ENCODE peak calls at places on chromosomes 3 and 15, in four cellular contexts. X, Q, Y and U are unnamed samples.

GRCh38 chr3:98972155-98972554 is 70.7 kb upstream of the DCBLD2 start:
- DNase-seq in Y (no peak), Q (no peak), X (no peak), U (no peak)

GRCh38 chr3:174440741-174441587 is 418.2 kb upstream of the NAALADL2 start:
- DNase-seq in Y (peak), Q (peak), X (peak), U (peak)

GRCh38 chr3:69104585-69104984 is 17.8 kb downstream of the LMOD3 start:
- DNase-seq in Y (no peak), X (no peak), Q (no peak), U (no peak)

GRCh38 chr3:65561617-65562016 is 477.1 kb downstream of the MAGI1 start:
- DNase-seq in Q (no peak), Y (no peak), X (no peak), U (no peak)

GRCh38 chr15:82960766-82961165 is 8.2 kb upstream of the HOMER2 start:
- DNase-seq in Y (no peak), Q (no peak), X (no peak), U (no peak)

GRCh38 chr3:179069762-179070390 is 1.7 kb downstream of the ZMAT3 start:
- DNase-seq in X (no peak), Q (no peak), Y (no peak), U (no peak)

GRCh38 chr15:43912991-43913927 is 86.5 kb downstream of the WDR76 start:
- DNase-seq in X (no peak), Y (no peak), Q (peak), U (no peak)

GRCh38 chr3:99751649-99752048 is 66.0 kb upstream of the CMSS1 start:
- DNase-seq in Y (no peak), Q (no peak), X (no peak), U (no peak)

GRCh38 chr3:107710851-107711250 is 188.1 kb downstream of the BBX start:
- DNase-seq in X (peak), Q (no peak), Y (no peak), U (no peak)

GRCh38 chr3:41141431-41142164 is 57.7 kb upstream of the CTNNB1 start:
- DNase-seq in X (no peak), Q (no peak), Y (no peak), U (no peak)

GRCh38 chr3:102979682-102980378 is 545.0 kb downstream of the ZPLD1 start:
- DNase-seq in X (no peak), Q (no peak), Y (no peak), U (no peak)

GRCh38 chr15:67142142-67143092 is 77.0 kb downstream of the SMAD3 start:
- DNase-seq in Q (no peak), X (no peak), Y (no peak), U (no peak)

GRCh38 chr3:37256447-37256846 is 82.1 kb upstream of the LRRFIP2 start:
- DNase-seq in X (no peak), Y (no peak), Q (no peak), U (no peak)

GRCh38 chr3:157131861-157132260 is 28.1 kb downstream of the CCNL1 start:
- DNase-seq in Y (no peak), X (no peak), Q (no peak), U (no peak)

GRCh38 chr15:64398575-64398974 is 10.9 kb downstream of the TRIP4 start:
- DNase-seq in X (no peak), Q (no peak), Y (no peak), U (no peak)

GRCh38 chr3:132867956-132868355 is 145.7 kb upstream of the NPHP3 start:
- DNase-seq in X (no peak), Q (no peak), Y (no peak), U (no peak)

GRCh38 chr15:86591994-86592746 is 512.5 kb downstream of the AGBL1 start:
- DNase-seq in Y (no peak), Q (no peak), X (no peak), U (no peak)

GRCh38 chr3:126944089-126944965 is 38.6 kb upstream of the PLXNA1 start:
- DNase-seq in Y (no peak), X (no peak), Q (no peak), U (no peak)
- H4K91ac ChIP-seq in Y (no peak), X (no peak), Q (no peak), U (no peak)

GRCh38 chr3:30231277-30232141 is 374.9 kb upstream of the TGFBR2 start:
- DNase-seq in Q (no peak), X (no peak), Y (no peak), U (no peak)
- H4K91ac ChIP-seq in Q (no peak), X (no peak), Y (no peak), U (no peak)

GRCh38 chr3:116443096-116443793 is 2.0 kb downstream of the LSAMP start:
- DNase-seq in X (no peak), Y (no peak), Q (no peak), U (no peak)
- H4K91ac ChIP-seq in X (no peak), Y (no peak), Q (no peak), U (no peak)

GRCh38 chr3:119293105-119293683 is 989 bp upstream of the ARHGAP31 start:
- DNase-seq in X (no peak), Q (no peak), Y (no peak), U (no peak)
- H4K91ac ChIP-seq in X (no peak), Q (peak), Y (no peak), U (no peak)

GRCh38 chr15:62444104-62445027 is 279.3 kb upstream of the C2CD4B start:
- DNase-seq in Y (no peak), Q (no peak), X (no peak), U (no peak)
- H4K91ac ChIP-seq in Y (no peak), Q (no peak), X (no peak), U (no peak)

DNA sequence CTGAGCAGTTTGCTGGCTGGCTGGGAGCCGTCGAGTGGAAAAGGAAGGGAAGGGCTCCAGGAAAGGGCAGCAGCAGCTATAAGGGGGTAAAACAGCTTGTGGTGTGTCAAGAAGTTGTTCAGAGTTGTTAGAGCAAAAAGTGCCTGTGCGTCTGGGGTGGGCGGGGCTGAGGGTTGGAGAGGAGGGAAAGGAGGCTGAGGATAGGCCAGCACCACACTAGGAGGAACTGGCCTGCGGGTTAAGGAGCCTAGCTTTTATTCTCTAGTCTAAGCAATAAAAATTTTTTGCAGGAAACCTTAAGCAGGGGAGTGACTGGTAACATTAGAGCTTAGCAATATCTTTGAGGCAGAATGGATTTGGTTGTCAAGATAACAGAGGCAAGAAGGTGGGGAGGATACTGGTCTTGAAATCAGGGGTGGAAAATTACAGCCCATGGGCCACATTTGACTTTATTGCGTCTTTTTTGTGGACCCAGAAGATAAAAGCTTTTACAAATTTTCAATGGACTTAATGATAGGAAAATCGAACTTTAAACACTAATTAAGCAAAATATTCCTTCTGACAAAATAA is 134.5 kb upstream of the AADACL2 start:
- DNase-seq in Q (no peak), X (peak), Y (no peak), U (no peak)
- H4K91ac ChIP-seq in Q (no peak), X (no peak), Y (no peak), U (no peak)

GRCh38 chr15:101138913-101139880 is 112.7 kb downstream of the CHSY1 start:
- DNase-seq in Y (no peak), X (no peak), Q (peak), U (no peak)
- H4K91ac ChIP-seq in Y (no peak), X (no peak), Q (no peak), U (no peak)

DNA sequence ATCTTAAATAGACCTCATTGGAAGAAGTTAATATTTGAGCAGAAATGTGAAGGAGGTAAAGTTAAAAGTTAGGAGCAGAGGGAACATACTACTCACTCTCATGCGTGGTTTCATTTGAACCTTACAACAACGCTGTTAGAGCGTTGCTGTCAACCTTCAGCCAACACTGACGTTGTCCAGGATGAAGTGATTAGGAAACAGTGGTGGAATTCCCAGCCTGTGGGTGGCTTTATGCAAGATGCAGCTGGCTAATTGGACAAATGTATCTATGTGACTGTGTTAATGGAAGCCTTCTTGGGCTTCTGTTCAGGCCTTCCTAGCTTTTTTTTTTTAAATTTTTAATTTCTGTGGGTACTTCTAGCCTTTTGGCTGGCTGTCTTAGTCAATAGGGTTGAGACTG is 40.5 kb downstream of the PTPRG start:
- DNase-seq in Y (no peak), X (no peak), Q (peak), U (no peak)
- H4K91ac ChIP-seq in Y (no peak), X (no peak), Q (no peak), U (no peak)